ENCODE peak calls at places on chromosomes 16 and 17, in seven cellular contexts. S is OCI-LY7, M is PC-3, X is MM.1S, I is HCT116, J is neural progenitor cell, F is SK-N-SH. L is an unnamed sample. For H3K9me3, the result is how much of the 10 kb centered on the place peaks cover.

GRCh38 chr17:76254275-76254674 is 10.9 kb upstream of the UBALD2 start:
- DNase-seq in S (no peak), F (no peak), I (no peak), J (no peak), M (no peak), X (no peak), L (no peak)

GRCh38 chr17:16437083-16437482 is 21.7 kb downstream of the TRPV2 start:
- DNase-seq in M (no peak), X (no peak), I (no peak), J (no peak), S (no peak), F (no peak), L (no peak)

GRCh38 chr17:40129498-40129897 is 7.7 kb downstream of the MSL1 start:
- DNase-seq in M (no peak), J (no peak), F (no peak), X (no peak), I (no peak), S (no peak), L (peak)

GRCh38 chr16:75042423-75043174 is 43.8 kb downstream of the ZNRF1 start:
- DNase-seq in I (no peak), F (no peak), S (no peak), M (no peak), X (no peak), J (no peak), L (no peak)

GRCh38 chr16:85310868-85311585 is 198.8 kb upstream of the CIBAR2 start:
- DNase-seq in J (no peak), F (no peak), S (peak), M (no peak), X (no peak), I (no peak), L (no peak)

GRCh38 chr17:67491009-67491677 is 114.1 kb downstream of the PITPNC1 start:
- DNase-seq in I (peak), M (no peak), J (peak), S (no peak), F (peak), X (no peak), L (peak)

GRCh38 chr16:69727916-69728270 is 1.5 kb upstream of the NQO1 start:
- DNase-seq in S (no peak), X (no peak), I (no peak), F (no peak), J (no peak), M (peak), L (no peak)

GRCh38 chr16:1991588-1992474 is 2.1 kb downstream of the SYNGR3 start:
- DNase-seq in F (peak), S (peak), J (peak), X (peak), I (peak), M (peak), L (peak)

GRCh38 chr17:28616281-28616680 is 2.3 kb upstream of the RSKR start:
- DNase-seq in X (no peak), J (no peak), M (no peak), F (no peak), S (no peak), I (no peak), L (no peak)

GRCh38 chr16:86609115-86609514 is 30.8 kb downstream of the FOXL1 start:
- DNase-seq in F (no peak), M (no peak), S (no peak), I (no peak), J (no peak), X (no peak), L (peak)

GRCh38 chr17:17819561-17819995 is 17.2 kb downstream of the SREBF1 start:
- DNase-seq in M (peak), I (no peak), X (no peak), S (no peak), F (peak), J (no peak), L (peak)

GRCh38 chr17:65020284-65020683 is 36.3 kb downstream of the GNA13 start:
- DNase-seq in F (no peak), I (no peak), M (peak), S (no peak), J (no peak), X (no peak), L (peak)

GRCh38 chr17:22374741-22375140 is 682.4 kb downstream of the KCNJ18 start:
- DNase-seq in S (no peak), J (no peak), M (no peak), I (no peak), F (no peak), X (no peak), L (no peak)

GRCh38 chr17:12739500-12739899 is 49.8 kb upstream of the ARHGAP44 start:
- DNase-seq in M (no peak), J (no peak), I (no peak), X (no peak), F (no peak), S (no peak), L (no peak)

GRCh38 chr17:59723607-59724006 is 16.2 kb downstream of the VMP1 start:
- DNase-seq in I (no peak), S (no peak), J (no peak), X (no peak), F (no peak), M (no peak), L (no peak)

GRCh38 chr16:67187175-67187900 is 2.6 kb downstream of the EXOC3L1 start:
- DNase-seq in M (no peak), F (no peak), S (no peak), I (no peak), J (no peak), X (no peak), L (no peak)

GRCh38 chr17:68694791-68695485 is 93.8 kb upstream of the FAM20A start:
- DNase-seq in M (no peak), J (no peak), X (no peak), I (no peak), F (no peak), S (no peak), L (peak)

GRCh38 chr16:16788004-16788403 is 409.1 kb downstream of the NPIPA7 start:
- DNase-seq in X (no peak), S (no peak), M (no peak), F (no peak), J (peak), I (no peak), L (no peak)

GRCh38 chr17:28549274-28550132 is 2.9 kb downstream of the UNC119 start:
- DNase-seq in M (no peak), F (no peak), I (no peak), S (peak), J (peak), X (no peak), L (no peak)

GRCh38 chr17:1471931-1472727 is 16.1 kb upstream of the CRK start:
- DNase-seq in F (no peak), I (no peak), S (no peak), M (no peak), X (no peak), J (no peak), L (no peak)

GRCh38 chr16:72983728-72984350 is 64.1 kb downstream of the ZFHX3 start:
- DNase-seq in S (no peak), M (no peak), J (no peak), I (no peak), X (peak), F (no peak), L (no peak)

GRCh38 chr16:56741399-56741798 is 11.5 kb downstream of the NUP93 start:
- DNase-seq in J (no peak), M (no peak), F (no peak), I (no peak), S (no peak), X (no peak), L (no peak)

GRCh38 chr17:9104370-9105041 is 83.2 kb downstream of the NTN1 start:
- DNase-seq in S (no peak), F (no peak), J (no peak), M (no peak), X (no peak), I (no peak), L (no peak)

GRCh38 chr17:77503916-77504651 is 363.3 kb downstream of the SEC14L1 start:
- DNase-seq in M (no peak), S (no peak), X (no peak), F (peak), J (no peak), I (no peak), L (no peak)

GRCh38 chr16:28592979-28593553 is 3.8 kb downstream of the SULT1A2 start:
- DNase-seq in F (no peak), I (no peak), S (no peak), J (no peak), M (no peak), X (no peak), L (no peak)

GRCh38 chr17:62179525-62180161 is 114.6 kb upstream of the MED13 start:
- DNase-seq in X (no peak), S (no peak), J (no peak), M (peak), I (peak), F (no peak), L (peak)

GRCh38 chr16:86575754-86576557 is 2.4 kb upstream of the FOXL1 start:
- DNase-seq in S (peak), F (peak), M (peak), J (peak), X (no peak), I (peak), L (peak)

GRCh38 chr16:79336437-79337229 is 263.9 kb downstream of the MAF start:
- DNase-seq in I (no peak), M (no peak), F (no peak), S (no peak), X (no peak), J (no peak), L (no peak)

GRCh38 chr16:56606688-56607618 is 1.4 kb upstream of the MT2A start:
- DNase-seq in S (no peak), M (peak), X (no peak), J (no peak), I (peak), F (no peak), L (peak)

GRCh38 chr17:59521465-59522126 is 43.8 kb upstream of the DHX40 start:
- DNase-seq in I (peak), S (peak), M (peak), J (peak), F (peak), X (peak), L (peak)

GRCh38 chr16:10741844-10742243 is 1.8 kb upstream of the NUBP1 start:
- DNase-seq in I (no peak), J (no peak), X (no peak), F (peak), M (no peak), S (no peak), L (no peak)

GRCh38 chr16:66705790-66706505 is 9.4 kb upstream of the CMTM4 start:
- DNase-seq in J (no peak), S (no peak), F (no peak), M (no peak), X (no peak), I (no peak), L (no peak)

GRCh38 chr16:23949630-23950290 is 114.0 kb downstream of the PRKCB start:
- DNase-seq in F (no peak), J (no peak), M (no peak), X (no peak), I (no peak), S (peak), L (no peak)

GRCh38 chr16:23950898-23951297 is 115.1 kb downstream of the PRKCB start:
- DNase-seq in S (no peak), I (no peak), M (no peak), J (no peak), X (no peak), F (no peak), L (no peak)

GRCh38 chr16:23947838-23948237 is 112.1 kb downstream of the PRKCB start:
- DNase-seq in J (no peak), I (no peak), X (no peak), F (no peak), S (no peak), M (no peak), L (no peak)

GRCh38 chr16:23950291-23950894 is 114.6 kb downstream of the PRKCB start:
- DNase-seq in I (no peak), F (no peak), M (no peak), X (no peak), S (no peak), J (no peak), L (no peak)

DNA sequence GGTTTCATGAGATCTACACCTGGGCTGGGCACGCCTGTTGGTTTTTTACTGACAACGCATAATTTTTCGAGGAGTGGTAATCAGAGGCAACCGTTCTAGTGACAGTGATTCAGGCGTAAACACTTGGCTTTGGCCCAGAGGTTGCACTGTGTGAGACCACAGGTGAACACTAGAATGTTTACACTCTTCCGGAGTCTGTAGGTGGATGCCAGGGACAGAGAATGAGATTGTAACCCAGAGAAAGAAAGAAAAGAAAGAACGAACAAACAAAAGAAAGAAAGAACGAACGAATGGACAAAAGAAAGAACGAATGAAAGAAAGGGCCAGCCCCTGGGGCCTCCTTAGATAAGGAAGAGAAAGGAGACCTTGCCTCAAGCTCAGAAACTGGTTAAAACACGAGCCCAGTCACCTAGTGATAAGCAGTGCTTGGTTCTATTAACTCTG is 113.2 kb downstream of the PRKCB start:
- DNase-seq in M (no peak), X (no peak), S (no peak), I (no peak), F (no peak), J (no peak), L (no peak)
- TF ChIP-seq EZH2phosphoT487 in M (no peak), X (no peak), S (no peak), I (no peak), F (no peak), J (no peak), L (no peak)

GRCh38 chr16:84032458-84033178 is 10.0 kb downstream of the SLC38A8 start:
- DNase-seq in I (no peak), J (peak), S (no peak), X (no peak), F (no peak), M (no peak), L (no peak)
- H3K9me3 ChIP-seq in I (under half), J (under half), S (under half), X (under half), F (under half), M (under half), L (under half)

GRCh38 chr16:87636050-87636684 is 33.9 kb downstream of the JPH3 start:
- DNase-seq in F (peak), I (peak), J (peak), M (peak), X (peak), S (peak), L (peak)
- H3K4me3 ChIP-seq in F (peak), I (peak), J (peak), M (peak), X (no peak), S (peak), L (peak)

GRCh38 chr17:58335779-58336455 is 7.3 kb upstream of the TSPOAP1 start:
- DNase-seq in X (peak), F (peak), S (peak), J (no peak), I (no peak), M (peak), L (no peak)

GRCh38 chr17:58337126-58337599 is 8.6 kb upstream of the TSPOAP1 start:
- DNase-seq in I (no peak), J (no peak), M (no peak), S (peak), F (peak), X (peak), L (no peak)

GRCh38 chr17:58337600-58338453 is 9.2 kb upstream of the TSPOAP1 start:
- DNase-seq in I (no peak), X (peak), F (no peak), S (peak), M (no peak), J (peak), L (peak)

GRCh38 chr17:58335061-58335731 is 6.6 kb upstream of the TSPOAP1 start:
- DNase-seq in S (peak), X (no peak), J (no peak), M (no peak), F (no peak), I (no peak), L (no peak)

GRCh38 chr17:58336456-58337094 is 8.0 kb upstream of the TSPOAP1 start:
- DNase-seq in S (peak), I (no peak), J (no peak), X (peak), F (peak), M (no peak), L (peak)
- TF ChIP-seq EZH2phosphoT487 in S (no peak), I (no peak), J (no peak), X (no peak), F (no peak), M (no peak), L (no peak)

GRCh38 chr16:83945587-83945986 is 7.5 kb upstream of the OSGIN1 start:
- DNase-seq in J (no peak), F (no peak), X (no peak), S (no peak), I (no peak), M (no peak), L (no peak)
- H3K9me3 ChIP-seq in J (under half), F (under half), X (under half), S (under half), I (under half), M (under half), L (under half)

GRCh38 chr17:41667280-41668008 is 21.2 kb upstream of the EIF1 start:
- DNase-seq in X (no peak), S (no peak), J (no peak), F (no peak), I (no peak), M (no peak), L (no peak)
- H3K4me3 ChIP-seq in X (peak), S (peak), J (peak), F (peak), I (peak), M (peak), L (peak)

GRCh38 chr17:80783461-80783860 is 208.2 kb upstream of the CHMP6 start:
- DNase-seq in M (no peak), I (no peak), S (no peak), X (no peak), J (no peak), F (no peak), L (peak)
- TF ChIP-seq EZH2phosphoT487 in M (no peak), I (no peak), S (no peak), X (no peak), J (no peak), F (no peak), L (no peak)